ENCODE peak calls at places on chromosome 7, in eight cellular contexts. K is gastrocnemius medialis, W is right lobe of liver, M is neural progenitor cell, Z is colonic mucosa, N is heart right ventricle, A is pancreas, D is fibroblast of lung. L is an unnamed sample.

GRCh38 chr7:116617878-116618277 is 54.1 kb upstream of the MET start:
- DNase-seq in K (no peak), W (no peak), M (no peak), Z (no peak), N (no peak), A (no peak), D (no peak), L (no peak)

GRCh38 chr7:151871904-151872303 is 5.0 kb downstream of the PRKAG2 start:
- DNase-seq in K (no peak), W (no peak), M (no peak), Z (no peak), N (no peak), A (no peak), D (no peak), L (peak; percentile 48)

GRCh38 chr7:137934941-137935848 is 66.7 kb downstream of the CREB3L2 start:
- DNase-seq in K (no peak), W (no peak), M (no peak), Z (no peak), N (no peak), A (no peak), D (no peak), L (no peak)

GRCh38 chr7:157011333-157012112 is 1.1 kb upstream of the MNX1 start:
- DNase-seq in K (no peak), W (no peak), M (peak; percentile 53), Z (peak; percentile 40), N (no peak), A (no peak), D (no peak), L (peak; percentile 12)

GRCh38 chr7:498678-499641 is 20.7 kb downstream of the PDGFA start:
- DNase-seq in K (no peak), W (peak; percentile 72), M (no peak), Z (no peak), N (peak; percentile 40), A (peak; percentile 94), D (no peak), L (no peak)

GRCh38 chr7:132548489-132549078 is 27.7 kb downstream of the PLXNA4 start:
- DNase-seq in K (no peak), W (no peak), M (no peak), Z (no peak), N (no peak), A (no peak), D (peak; percentile 50), L (peak; percentile 79)

GRCh38 chr7:4068286-4068685 is 613.8 kb upstream of the FOXK1 start:
- DNase-seq in K (no peak), W (no peak), M (no peak), Z (no peak), N (no peak), A (no peak), D (no peak), L (no peak)

GRCh38 chr7:31688347-31688746 is 1.3 kb downstream of the PPP1R17 start:
- DNase-seq in K (no peak), W (no peak), M (no peak), Z (no peak), N (no peak), A (no peak), D (no peak), L (no peak)

GRCh38 chr7:3957735-3958491 is 656.9 kb downstream of the SDK1 start:
- DNase-seq in K (no peak), W (no peak), M (no peak), Z (no peak), N (no peak), A (no peak), D (no peak), L (no peak)

GRCh38 chr7:149714910-149715471 is 58.4 kb downstream of the ZNF467 start:
- DNase-seq in K (no peak), W (no peak), M (no peak), Z (peak; percentile 37), N (no peak), A (no peak), D (no peak), L (peak; percentile 5)

DNA sequence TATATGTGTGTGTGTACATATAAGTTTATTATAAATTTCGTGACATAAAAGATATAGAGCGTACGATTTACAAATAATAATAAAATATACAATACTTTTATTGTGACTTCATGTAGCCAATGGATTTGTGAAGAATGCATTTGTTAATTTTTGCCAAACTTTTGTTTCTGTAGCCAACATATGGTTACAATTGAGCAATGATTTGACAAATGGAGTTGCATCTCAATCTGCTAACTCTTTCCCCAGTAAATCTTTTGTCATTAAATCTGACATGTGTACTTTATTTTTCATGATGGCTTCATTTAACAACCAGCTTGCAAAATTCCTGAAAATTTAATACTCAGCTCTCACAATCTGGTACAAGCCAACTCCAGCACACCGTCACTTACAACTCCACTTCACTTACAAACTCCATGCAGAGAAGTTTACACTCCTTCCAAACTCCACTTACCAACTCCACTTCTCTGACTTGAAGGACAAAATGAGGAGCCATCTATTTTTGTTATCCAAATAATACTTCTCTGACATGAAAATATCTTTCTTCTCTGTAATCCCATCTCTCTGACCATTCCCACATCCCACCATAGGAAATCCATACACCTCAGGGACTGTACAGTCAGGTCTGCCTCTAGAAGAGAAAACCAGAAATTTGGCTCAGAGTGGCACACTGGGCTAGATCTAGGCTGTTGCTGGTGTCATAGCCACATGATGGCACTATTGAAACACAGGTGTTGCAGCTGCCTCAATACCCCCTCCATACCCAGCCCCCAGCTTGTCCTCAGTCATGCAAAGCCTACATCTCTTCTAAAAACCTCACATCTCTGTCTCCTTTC is 26.6 kb upstream of the HIBADH start:
- DNase-seq in K (no peak), W (no peak), M (peak; percentile 65), Z (peak; percentile 25), N (no peak), A (no peak), D (no peak), L (peak; percentile 67)
- TF ChIP-seq CTCF in K (no peak), W (peak; percentile 43), M (peak; percentile 62), Z (peak; percentile 32), N (peak; percentile 43), A (no peak), D (no peak), L (peak; percentile 89)

GRCh38 chr7:105307163-105307672 is 81.5 kb downstream of the SRPK2 start:
- DNase-seq in K (no peak), W (no peak), M (no peak), Z (no peak), N (no peak), A (no peak), D (no peak), L (no peak)
- H3K4me1 ChIP-seq in K (no peaks in the 10 kb centered on the region), W (no peaks in the 10 kb centered on the region), M (peaks cover 13% of the 10 kb centered on the region), Z (no peaks in the 10 kb centered on the region), N (peaks cover 29% of the 10 kb centered on the region), A (peaks cover 12% of the 10 kb centered on the region), D (no peaks in the 10 kb centered on the region), L (peaks cover 19% of the 10 kb centered on the region)

DNA sequence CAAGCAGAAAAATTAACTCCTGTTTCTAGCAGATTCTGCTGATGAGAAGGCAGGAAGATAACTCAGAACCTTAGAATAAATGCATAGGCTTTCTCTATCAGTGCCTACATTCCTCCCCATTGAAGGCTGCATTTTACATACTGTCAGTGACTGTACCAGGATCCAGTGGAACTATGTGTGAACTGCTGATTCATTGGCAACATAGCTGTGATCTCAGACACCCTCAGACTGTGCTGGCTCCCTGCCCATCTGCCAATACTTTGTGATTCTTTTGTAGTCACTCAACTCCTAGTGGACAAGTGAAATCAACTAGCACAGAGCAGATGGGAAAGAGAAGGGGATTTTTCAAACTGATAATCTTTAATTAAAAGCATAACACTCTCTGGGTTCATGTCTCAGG is 375.8 kb downstream of the MDFIC start:
- DNase-seq in K (no peak), W (no peak), M (no peak), Z (no peak), N (no peak), A (peak; percentile 17), D (peak; percentile 21), L (peak; percentile 39)
- TF ChIP-seq CTCF in K (no peak), W (no peak), M (no peak), Z (no peak), N (no peak), A (no peak), D (no peak), L (no peak)

GRCh38 chr7:98291717-98292116 is 10.2 kb downstream of the BRI3 start:
- DNase-seq in K (no peak), W (no peak), M (no peak), Z (no peak), N (no peak), A (no peak), D (no peak), L (no peak)

GRCh38 chr7:98286701-98287485 is 5.4 kb downstream of the BRI3 start:
- DNase-seq in K (peak; percentile 74), W (no peak), M (no peak), Z (no peak), N (peak; percentile 35), A (no peak), D (no peak), L (no peak)

GRCh38 chr7:98288064-98288823 is 6.8 kb downstream of the BRI3 start:
- DNase-seq in K (peak; percentile 33), W (no peak), M (no peak), Z (no peak), N (no peak), A (peak; percentile 66), D (no peak), L (no peak)

GRCh38 chr7:98287486-98287959 is 6.0 kb downstream of the BRI3 start:
- DNase-seq in K (peak; percentile 60), W (peak; percentile 57), M (no peak), Z (peak; percentile 91), N (no peak), A (peak; percentile 74), D (no peak), L (no peak)

DNA sequence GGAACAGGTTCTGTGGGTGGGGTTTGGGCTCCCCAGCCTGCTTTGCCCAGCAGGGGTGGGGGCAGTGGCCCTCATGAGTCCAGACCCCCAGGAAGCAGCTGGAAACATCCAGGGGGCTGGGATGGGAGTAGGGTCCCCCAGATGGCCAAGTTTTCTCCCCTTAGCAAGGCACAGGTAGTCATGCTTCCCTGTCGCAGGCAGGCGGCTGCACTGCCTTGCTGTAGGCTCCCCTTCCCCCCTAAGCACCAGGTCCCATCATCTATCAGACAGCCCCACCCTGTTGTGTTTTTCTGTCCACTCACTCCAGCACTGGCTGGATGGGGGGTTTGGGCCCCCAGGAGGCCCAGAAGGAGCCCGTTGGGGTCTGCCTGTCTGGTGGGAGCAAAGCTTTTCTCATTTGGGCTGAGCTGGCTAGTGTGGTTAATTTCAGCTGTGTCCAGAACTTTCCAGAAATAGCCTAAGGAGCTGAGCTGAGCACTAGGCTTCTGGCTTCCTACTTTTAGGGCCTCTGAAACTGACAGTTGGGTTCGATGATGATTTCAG is 7.9 kb downstream of the BRI3 start:
- DNase-seq in K (no peak), W (no peak), M (no peak), Z (no peak), N (no peak), A (no peak), D (no peak), L (no peak)
- H3K4me1 ChIP-seq in K (peaks cover 53% of the 10 kb centered on the region), W (no peaks in the 10 kb centered on the region), M (no peaks in the 10 kb centered on the region), Z (peaks cover 36% of the 10 kb centered on the region), N (peaks cover 65% of the 10 kb centered on the region), A (peaks cover 43% of the 10 kb centered on the region), D (peaks cover 18% of the 10 kb centered on the region), L (peaks cover 32% of the 10 kb centered on the region)

GRCh38 chr7:42186181-42186580 is 50.8 kb downstream of the GLI3 start:
- DNase-seq in K (no peak), W (no peak), M (peak; percentile 59), Z (no peak), N (no peak), A (no peak), D (no peak), L (peak; percentile 14)
- TF ChIP-seq CTCF in K (no peak), W (peak; percentile 26), M (peak; percentile 86), Z (no peak), N (peak; percentile 34), A (no peak), D (peak; percentile 12), L (peak; percentile 72)

L was measured in PC-3.